ENCODE peak calls at places on chromosomes 2 and 18, in five cellular contexts. C is K562, Y is HEK293T, L is GM12878, T is HepG2. D is an unnamed sample.

GRCh38 chr2:110772383-110772755 is 40.0 kb downstream of the ACOXL start:
- DNase-seq in L (no peak), T (no peak), Y (no peak), C (no peak), D (no peak)

GRCh38 chr18:3458952-3459853 is 9.2 kb downstream of the TGIF1 start:
- DNase-seq in C (no peak), T (no peak), L (no peak), Y (no peak), D (no peak)

GRCh38 chr2:216355738-216356137 is 16.5 kb downstream of the MARCHF4 start:
- DNase-seq in Y (no peak), C (no peak), L (no peak), T (no peak), D (no peak)

GRCh38 chr2:25286025-25286400 is 55.7 kb downstream of the DNMT3A start:
- DNase-seq in L (no peak), C (no peak), Y (no peak), T (no peak), D (peak)

GRCh38 chr2:238100821-238101771 is 956 bp downstream of the ESPNL start:
- DNase-seq in T (no peak), Y (no peak), L (no peak), C (no peak), D (peak)

GRCh38 chr18:9951022-9951859 is 37.4 kb downstream of the VAPA start:
- DNase-seq in L (no peak), T (peak), C (peak), Y (peak), D (peak)

GRCh38 chr18:10153924-10154635 is 240.3 kb downstream of the VAPA start:
- DNase-seq in Y (no peak), C (no peak), L (no peak), T (no peak), D (no peak)

GRCh38 chr2:181430406-181431199 is 26.6 kb upstream of the ITGA4 start:
- DNase-seq in L (no peak), C (no peak), T (no peak), Y (no peak), D (no peak)

GRCh38 chr18:46274266-46274665 is 170.1 kb downstream of the HAUS1 start:
- DNase-seq in T (no peak), L (no peak), Y (no peak), C (no peak), D (no peak)

GRCh38 chr18:35919179-35919578 is 53.3 kb upstream of the RMP24 start:
- DNase-seq in T (no peak), Y (no peak), L (no peak), C (no peak), D (no peak)

GRCh38 chr2:181250691-181251090 is 206.5 kb upstream of the ITGA4 start:
- DNase-seq in Y (no peak), T (no peak), C (no peak), L (no peak), D (no peak)

GRCh38 chr2:49248506-49248905 is 94.2 kb upstream of the FSHR start:
- DNase-seq in Y (no peak), C (no peak), T (peak), L (no peak), D (no peak)

GRCh38 chr18:48975221-48975816 is 24.6 kb upstream of the SMAD7 start:
- DNase-seq in T (no peak), L (no peak), C (no peak), Y (no peak), D (no peak)

GRCh38 chr18:60232541-60232940 is 140.0 kb downstream of the MC4R start:
- DNase-seq in L (no peak), C (no peak), Y (no peak), T (no peak), D (no peak)

GRCh38 chr18:26840965-26841364 is 24.5 kb downstream of the AQP4 start:
- DNase-seq in T (peak), Y (no peak), L (no peak), C (no peak), D (no peak)

GRCh38 chr2:168583064-168583709 is 127.1 kb downstream of the CERS6 start:
- DNase-seq in C (no peak), L (no peak), Y (no peak), T (no peak), D (no peak)

GRCh38 chr2:104769096-104769495 is 84.8 kb upstream of the POU3F3 start:
- DNase-seq in L (no peak), C (no peak), Y (no peak), T (no peak), D (no peak)

GRCh38 chr2:158995677-158996049 is 27.2 kb downstream of the TANC1 start:
- DNase-seq in T (no peak), L (no peak), Y (no peak), C (no peak), D (no peak)

GRCh38 chr2:11213090-11213638 is 57.9 kb downstream of the SLC66A3 start:
- DNase-seq in Y (no peak), T (no peak), C (no peak), L (no peak), D (no peak)

GRCh38 chr2:120344991-120345975 is 653 bp upstream of the INHBB start:
- DNase-seq in T (no peak), Y (peak), C (no peak), L (no peak), D (peak)

GRCh38 chr2:6352906-6353515 is 512.7 kb downstream of the CMPK2 start:
- DNase-seq in Y (peak), C (no peak), T (peak), L (no peak), D (peak)

GRCh38 chr2:28956890-28957289 is 24.2 kb upstream of the TOGARAM2 start:
- DNase-seq in C (no peak), Y (no peak), L (no peak), T (no peak), D (no peak)

GRCh38 chr18:49730951-49731391 is 82.4 kb downstream of the ACAA2 start:
- DNase-seq in T (no peak), C (no peak), Y (no peak), L (no peak), D (no peak)

GRCh38 chr2:27723372-27724144 is 48.0 kb upstream of the MRPL33 start:
- DNase-seq in C (peak), L (no peak), T (peak), Y (peak), D (peak)

GRCh38 chr2:31052284-31052683 is 86.0 kb downstream of the GALNT14 start:
- DNase-seq in Y (no peak), L (no peak), C (no peak), T (no peak), D (no peak)

GRCh38 chr2:170235860-170236638 is 58.1 kb downstream of the MYO3B start:
- DNase-seq in C (peak), L (no peak), Y (peak), T (peak), D (peak)

GRCh38 chr2:241895732-241896641 is 26.5 kb downstream of the RTP5 start:
- DNase-seq in L (no peak), Y (peak), C (no peak), T (no peak), D (peak)

GRCh38 chr2:230814616-230815015 is 50.1 kb upstream of the ITM2C start:
- DNase-seq in L (no peak), C (peak), T (peak), Y (peak), D (no peak)

GRCh38 chr2:31287681-31288080 is 53.7 kb downstream of the EHD3 start:
- DNase-seq in T (no peak), Y (no peak), C (no peak), L (no peak), D (no peak)

GRCh38 chr2:85251070-85251616 is 76.6 kb downstream of the TGOLN2 start:
- DNase-seq in Y (no peak), T (no peak), L (no peak), C (no peak), D (no peak)

GRCh38 chr2:85250045-85250444 is 77.7 kb downstream of the TGOLN2 start:
- DNase-seq in C (no peak), T (no peak), L (no peak), Y (no peak), D (no peak)

GRCh38 chr2:85247591-85247990 is 80.2 kb downstream of the TGOLN2 start:
- DNase-seq in T (no peak), C (no peak), Y (no peak), L (no peak), D (no peak)

GRCh38 chr2:85246348-85246747 is 81.4 kb downstream of the TGOLN2 start:
- DNase-seq in C (no peak), L (no peak), Y (no peak), T (no peak), D (peak)

GRCh38 chr2:85248741-85249524 is 78.9 kb downstream of the TGOLN2 start:
- DNase-seq in L (no peak), C (no peak), Y (no peak), T (no peak), D (no peak)
- TF ChIP-seq FOXM1 in L (no peak), C (no peak), Y (no peak), T (no peak), D (no peak)

GRCh38 chr2:198168651-198169050 is 364.3 kb downstream of the PLCL1 start:
- DNase-seq in T (no peak), L (no peak), C (no peak), Y (no peak), D (no peak)
- TF ChIP-seq FOXM1 in T (no peak), L (no peak), C (no peak), Y (no peak), D (no peak)

DNA sequence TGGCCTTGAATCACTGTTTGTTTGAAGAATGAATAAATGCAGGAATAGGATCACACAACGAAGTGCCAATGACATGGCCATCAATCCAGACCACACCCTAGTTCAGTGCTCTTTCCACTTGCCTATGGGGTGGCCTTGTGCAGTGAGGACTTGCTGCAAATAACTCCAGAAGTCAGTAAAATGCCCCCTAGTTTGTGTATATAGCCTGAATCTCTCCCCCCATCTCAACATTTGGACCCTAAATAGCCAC is 299 bp downstream of the FABP1 start:
- DNase-seq in T (peak), L (no peak), Y (no peak), C (no peak), D (no peak)
- TF ChIP-seq FOXM1 in T (no peak), L (no peak), Y (no peak), C (no peak), D (no peak)

GRCh38 chr2:23525137-23525765 is 140.3 kb downstream of the KLHL29 start:
- DNase-seq in C (no peak), L (no peak), T (no peak), Y (no peak), D (no peak)
- TF ChIP-seq FOXM1 in C (no peak), L (no peak), T (no peak), Y (no peak), D (no peak)

D was measured in SK-N-SH.